ENCODE peak calls at places on chromosomes 3 and 15, in four cellular contexts. One of them, this sample, is unnamed.

GRCh38 chr3:142828703-142829304 is 60.1 kb downstream of the PCOLCE2 start:
- DNase-seq in BE2C: peak; percentile 86
- DNase-seq in stomach: peak; percentile 83
- DNase-seq in GM23248: peak; percentile 86
- DNase-seq in this sample: peak; percentile 87

GRCh38 chr15:70528270-70528706 is 235.1 kb downstream of the UACA start:
- DNase-seq in GM23248: peak; percentile 24
- DNase-seq in BE2C: no peak
- DNase-seq in stomach: peak; percentile 55
- DNase-seq in this sample: no peak

GRCh38 chr3:142574665-142575064 is 3.9 kb downstream of the ATR start:
- DNase-seq in stomach: no peak
- DNase-seq in GM23248: no peak
- DNase-seq in BE2C: no peak
- DNase-seq in this sample: no peak

GRCh38 chr3:140288575-140288974 is 353.6 kb downstream of the CLSTN2 start:
- DNase-seq in GM23248: peak; percentile 81
- DNase-seq in stomach: no peak
- DNase-seq in BE2C: no peak
- DNase-seq in this sample: no peak

GRCh38 chr3:165635791-165636681 is 201.2 kb downstream of the BCHE start:
- DNase-seq in GM23248: no peak
- DNase-seq in stomach: no peak
- DNase-seq in BE2C: no peak
- DNase-seq in this sample: no peak

GRCh38 chr15:44489464-44489863 is 47.5 kb upstream of the EIF3J start:
- DNase-seq in BE2C: no peak
- DNase-seq in GM23248: peak; percentile 86
- DNase-seq in stomach: no peak
- DNase-seq in this sample: no peak

GRCh38 chr3:130950641-130951040 is 56.8 kb downstream of the ATP2C1 start:
- DNase-seq in BE2C: no peak
- DNase-seq in stomach: no peak
- DNase-seq in GM23248: peak; percentile 66
- DNase-seq in this sample: no peak

GRCh38 chr3:112486811-112487505 is 12.3 kb downstream of the BTLA start:
- DNase-seq in BE2C: no peak
- DNase-seq in GM23248: no peak
- DNase-seq in stomach: no peak
- DNase-seq in this sample: no peak

GRCh38 chr3:170331143-170331542 is 26.4 kb upstream of the SKIL start:
- DNase-seq in stomach: peak; percentile 84
- DNase-seq in GM23248: no peak
- DNase-seq in BE2C: no peak
- DNase-seq in this sample: no peak

GRCh38 chr3:57706462-57706861 is 13.6 kb upstream of the DENND6A start:
- DNase-seq in stomach: no peak
- DNase-seq in BE2C: no peak
- DNase-seq in GM23248: peak; percentile 95
- DNase-seq in this sample: no peak

GRCh38 chr3:133887075-133887950 is 8.4 kb downstream of the RAB6B start:
- DNase-seq in BE2C: no peak
- DNase-seq in GM23248: no peak
- DNase-seq in stomach: no peak
- DNase-seq in this sample: no peak

GRCh38 chr3:133644768-133645167 is 17.0 kb downstream of the TOPBP1 start:
- DNase-seq in stomach: no peak
- DNase-seq in BE2C: no peak
- DNase-seq in GM23248: peak; percentile 88
- DNase-seq in this sample: no peak

GRCh38 chr3:63343674-63344073 is 65.6 kb downstream of the SYNPR start:
- DNase-seq in stomach: peak; percentile 67
- DNase-seq in BE2C: peak; percentile 95
- DNase-seq in GM23248: peak; percentile 95
- DNase-seq in this sample: peak; percentile 41

GRCh38 chr15:98873441-98874218 is 134.0 kb downstream of the PGPEP1L start:
- DNase-seq in BE2C: peak; percentile 72
- DNase-seq in GM23248: peak; percentile 96
- DNase-seq in stomach: no peak
- DNase-seq in this sample: no peak

GRCh38 chr3:194139085-194139976 is 3.4 kb downstream of the HES1 start:
- DNase-seq in stomach: no peak
- DNase-seq in GM23248: peak; percentile 88
- DNase-seq in BE2C: peak; percentile 77
- DNase-seq in this sample: peak; percentile 10

GRCh38 chr3:138914870-138915502 is 32.0 kb downstream of the FOXL2 start:
- DNase-seq in GM23248: no peak
- DNase-seq in stomach: no peak
- DNase-seq in BE2C: no peak
- DNase-seq in this sample: no peak

GRCh38 chr3:13655074-13655913 is 106.4 kb downstream of the FBLN2 start:
- DNase-seq in stomach: peak; percentile 50
- DNase-seq in BE2C: peak; percentile 69
- DNase-seq in GM23248: peak; percentile 78
- DNase-seq in this sample: peak; percentile 62

GRCh38 chr15:62393196-62393595 is 228.1 kb upstream of the C2CD4B start:
- DNase-seq in GM23248: peak; percentile 59
- DNase-seq in BE2C: no peak
- DNase-seq in stomach: no peak
- DNase-seq in this sample: no peak

GRCh38 chr3:15428539-15428938 is 1.1 kb downstream of the EAF1 start:
- DNase-seq in BE2C: no peak
- DNase-seq in GM23248: peak; percentile 93
- DNase-seq in stomach: no peak
- DNase-seq in this sample: no peak

GRCh38 chr3:50333744-50334328 is 5.8 kb upstream of the TUSC2 start:
- DNase-seq in stomach: no peak
- DNase-seq in GM23248: peak; percentile 91
- DNase-seq in BE2C: no peak
- DNase-seq in this sample: no peak

GRCh38 chr15:101442272-101442671 is 47.2 kb downstream of the PCSK6 start:
- DNase-seq in BE2C: no peak
- DNase-seq in stomach: peak; percentile 5
- DNase-seq in GM23248: no peak
- DNase-seq in this sample: no peak

GRCh38 chr3:96000963-96001362 is 813.4 kb upstream of the EPHA6 start:
- DNase-seq in stomach: peak; percentile 28
- DNase-seq in BE2C: no peak
- DNase-seq in GM23248: no peak
- DNase-seq in this sample: no peak

GRCh38 chr3:118097226-118097625 is 937.4 kb downstream of the IGSF11 start:
- DNase-seq in BE2C: no peak
- DNase-seq in stomach: no peak
- DNase-seq in GM23248: no peak
- DNase-seq in this sample: no peak

GRCh38 chr3:3178498-3179328 is 778 bp downstream of the CRBN start:
- DNase-seq in GM23248: no peak
- DNase-seq in BE2C: no peak
- DNase-seq in stomach: no peak
- DNase-seq in this sample: no peak

GRCh38 chr3:149512073-149512782 is 37.7 kb downstream of the TM4SF4 start:
- DNase-seq in GM23248: peak; percentile 80
- DNase-seq in stomach: peak; percentile 67
- DNase-seq in BE2C: peak; percentile 76
- DNase-seq in this sample: peak; percentile 79

GRCh38 chr3:58421004-58421403 is 12.6 kb downstream of the PDHB start:
- DNase-seq in BE2C: no peak
- DNase-seq in stomach: no peak
- DNase-seq in GM23248: no peak
- DNase-seq in this sample: no peak

GRCh38 chr3:123816673-123817207 is 67.4 kb downstream of the MYLK start:
- DNase-seq in GM23248: peak; percentile 73
- DNase-seq in BE2C: no peak
- DNase-seq in stomach: no peak
- DNase-seq in this sample: no peak

GRCh38 chr15:39801641-39802309 is 19.1 kb upstream of the FSIP1 start:
- DNase-seq in GM23248: peak; percentile 55
- DNase-seq in stomach: peak; percentile 50
- DNase-seq in BE2C: peak; percentile 51
- DNase-seq in this sample: peak; percentile 50

GRCh38 chr15:70433583-70434288 is 329.6 kb downstream of the UACA start:
- DNase-seq in BE2C: peak; percentile 65
- DNase-seq in stomach: peak; percentile 34
- DNase-seq in GM23248: no peak
- DNase-seq in this sample: no peak

GRCh38 chr3:193938613-193939012 is 197.3 kb upstream of the HES1 start:
- DNase-seq in BE2C: no peak
- DNase-seq in GM23248: no peak
- DNase-seq in stomach: peak; percentile 37
- DNase-seq in this sample: no peak

GRCh38 chr15:89777821-89778380 is 1.8 kb downstream of the MESP2 start:
- DNase-seq in BE2C: peak; percentile 51
- DNase-seq in stomach: no peak
- DNase-seq in GM23248: no peak
- DNase-seq in this sample: no peak

GRCh38 chr3:71584216-71585061 is 911 bp upstream of the FOXP1 start:
- DNase-seq in BE2C: peak; percentile 43
- DNase-seq in stomach: peak; percentile 31
- DNase-seq in GM23248: peak; percentile 72
- DNase-seq in this sample: no peak

GRCh38 chr3:177742273-177742672 is 545.0 kb upstream of the TBL1XR1 start:
- DNase-seq in stomach: no peak
- DNase-seq in BE2C: no peak
- DNase-seq in GM23248: no peak
- DNase-seq in this sample: no peak

GRCh38 chr15:69317392-69317841 is 18.7 kb downstream of the PAQR5 start:
- DNase-seq in stomach: no peak
- DNase-seq in BE2C: no peak
- DNase-seq in GM23248: no peak
- DNase-seq in this sample: no peak

GRCh38 chr3:17195192-17195611 is 310.4 kb downstream of the PLCL2 start:
- DNase-seq in stomach: no peak
- DNase-seq in GM23248: peak; percentile 39
- DNase-seq in BE2C: no peak
- DNase-seq in this sample: peak; percentile 34

DNA sequence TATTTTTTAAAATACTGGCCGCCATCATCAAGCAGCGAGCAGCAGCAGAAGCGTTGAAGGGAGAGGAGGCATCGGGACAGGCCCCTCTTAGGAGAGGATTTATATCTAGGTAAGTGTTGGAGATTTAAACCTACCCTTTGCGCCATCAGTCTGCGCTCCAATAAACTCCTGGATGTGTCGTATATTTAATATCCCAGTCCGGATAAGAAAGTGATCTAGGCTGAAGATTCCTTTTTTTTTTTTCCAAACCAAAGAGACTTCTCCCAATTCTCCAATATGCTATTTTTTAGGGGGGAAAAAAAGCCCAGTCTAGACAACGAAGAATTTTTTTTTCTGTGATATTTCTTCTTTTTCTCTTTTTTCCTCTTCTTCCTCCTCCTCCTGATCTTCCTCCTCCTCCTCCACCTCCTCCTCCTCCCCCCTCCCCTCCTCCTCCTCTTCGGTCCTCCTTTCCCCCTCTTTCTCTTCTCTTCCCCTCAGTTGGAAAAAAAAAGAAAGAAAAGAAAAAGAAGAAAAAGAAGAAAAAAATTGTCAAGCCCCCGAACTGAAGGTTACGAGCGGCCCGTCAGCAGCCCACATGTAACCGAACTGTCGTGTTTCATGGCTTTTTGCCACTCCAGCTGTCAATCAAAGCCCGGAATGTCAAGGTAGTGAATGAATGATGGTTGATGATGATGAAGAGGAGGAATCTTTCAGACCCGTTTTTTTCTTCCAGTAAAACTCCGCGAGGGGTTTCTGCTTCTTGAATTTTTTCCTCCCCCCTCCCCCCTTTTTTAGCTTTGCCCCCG is 834 bp downstream of the MEIS2 start:
- DNase-seq in BE2C: peak; percentile 58
- DNase-seq in stomach: no peak
- DNase-seq in GM23248: peak; percentile 60
- DNase-seq in this sample: peak; percentile 36
- H3K4me3 ChIP-seq in BE2C: peak overlapping the region; percentile 97
- H3K4me3 ChIP-seq in stomach: peak overlapping the region; percentile 79
- H3K4me3 ChIP-seq in GM23248: peak overlapping the region; percentile 95
- H3K4me3 ChIP-seq in this sample: peak overlapping the region; percentile 69

GRCh38 chr3:73043414-73043813 is 18.0 kb upstream of the EBLN2 start:
- DNase-seq in GM23248: no peak
- DNase-seq in BE2C: no peak
- DNase-seq in stomach: no peak
- DNase-seq in this sample: no peak
- H3K9me3 ChIP-seq in GM23248: no peaks in the 10 kb centered on the region
- H3K9me3 ChIP-seq in BE2C: no peaks in the 10 kb centered on the region
- H3K9me3 ChIP-seq in stomach: no peaks in the 10 kb centered on the region
- H3K9me3 ChIP-seq in this sample: no peaks in the 10 kb centered on the region

DNA sequence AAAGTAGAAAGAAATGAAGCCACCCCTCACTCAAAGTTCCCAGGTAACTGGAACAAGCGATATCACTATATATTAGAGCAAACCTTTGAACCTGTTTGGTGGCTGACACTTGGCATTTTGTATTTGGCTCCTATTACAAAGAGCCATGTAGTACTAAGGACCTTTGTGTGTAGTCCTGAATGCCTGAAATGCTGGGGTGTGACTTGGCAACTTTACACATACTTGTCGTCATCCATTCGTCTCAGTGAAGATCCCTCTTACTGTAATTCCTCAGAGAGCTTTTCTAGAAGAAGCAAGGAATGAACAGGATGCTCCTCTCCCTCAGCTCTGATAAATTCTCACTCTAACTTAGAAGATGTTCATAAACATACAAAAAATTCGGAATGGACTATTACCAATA is 216.1 kb upstream of the CDIN1 start:
- DNase-seq in stomach: no peak
- DNase-seq in BE2C: no peak
- DNase-seq in GM23248: peak; percentile 63
- DNase-seq in this sample: no peak
- H3K4me3 ChIP-seq in stomach: no peak overlapping the region
- H3K4me3 ChIP-seq in BE2C: no peak overlapping the region
- H3K4me3 ChIP-seq in GM23248: no peak overlapping the region
- H3K4me3 ChIP-seq in this sample: no peak overlapping the region

GRCh38 chr15:95676500-95676899 is 654.0 kb upstream of the NR2F2 start:
- DNase-seq in GM23248: no peak
- DNase-seq in BE2C: no peak
- DNase-seq in stomach: no peak
- DNase-seq in this sample: no peak
- H3K9me3 ChIP-seq in GM23248: no peaks in the 10 kb centered on the region
- H3K9me3 ChIP-seq in BE2C: no peaks in the 10 kb centered on the region
- H3K9me3 ChIP-seq in stomach: no peaks in the 10 kb centered on the region
- H3K9me3 ChIP-seq in this sample: no peaks in the 10 kb centered on the region